ENCODE peak calls at places on chromosomes 4 and X, in ten cellular contexts. O is heart right ventricle; M is NT2/D1; J is transverse colon; L is naive thymus-derived CD4-positive, alpha-beta T cell; F is A673; Q is aorta; G is K562; Z is HCT116; D is cardiac muscle cell. K is an unnamed sample.

GRCh38 chrX:113906168-113906567 is 677.7 kb upstream of the HTR2C start:
- DNase-seq in O (no peak), M (no peak), J (no peak), L (no peak), F (no peak), Q (no peak), G (no peak), Z (no peak), D (peak; percentile 10), K (no peak)

GRCh38 chr4:55947912-55948725 is 626 bp upstream of the CEP135 start:
- DNase-seq in O (no peak), M (no peak), J (no peak), L (no peak), F (peak; percentile 41), Q (no peak), G (peak; percentile 14), Z (peak; percentile 28), D (no peak), K (no peak)

GRCh38 chr4:36326610-36327009 is 45.2 kb downstream of the DTHD1 start:
- DNase-seq in O (no peak), M (no peak), J (no peak), L (no peak), F (no peak), Q (no peak), G (no peak), Z (no peak), D (no peak), K (no peak)

GRCh38 chr4:2866160-2866861 is 22.7 kb downstream of the ADD1 start:
- DNase-seq in O (no peak), M (no peak), J (no peak), L (no peak), F (no peak), Q (no peak), G (no peak), Z (no peak), D (no peak), K (no peak)

GRCh38 chrX:140822861-140823260 is 113.3 kb downstream of the LINC00632 start:
- DNase-seq in O (no peak), M (no peak), J (no peak), L (no peak), F (no peak), Q (no peak), G (no peak), Z (no peak), D (no peak), K (no peak)

GRCh38 chrX:10393899-10394298 is 226.5 kb downstream of the MID1 start:
- DNase-seq in O (no peak), M (no peak), J (no peak), L (no peak), F (peak; percentile 4), Q (no peak), G (no peak), Z (no peak), D (no peak), K (no peak)

GRCh38 chr4:158809611-158810486 is 41.0 kb downstream of the FNIP2 start:
- DNase-seq in O (no peak), M (no peak), J (peak; percentile 43), L (no peak), F (peak; percentile 76), Q (no peak), G (no peak), Z (peak; percentile 6), D (peak; percentile 72), K (no peak)

GRCh38 chrX:154486396-154487207 is at the start of gene UBL4A:
- DNase-seq in O (peak; percentile 65), M (no peak), J (peak; percentile 63), L (peak; percentile 76), F (peak; percentile 49), Q (peak; percentile 89), G (peak; percentile 69), Z (peak; percentile 12), D (peak; percentile 59), K (peak; percentile 57)

GRCh38 chrX:341541-342101 is 23.0 kb upstream of the GTPBP6 start:
- DNase-seq in O (no peak), M (no peak), J (no peak), L (no peak), F (no peak), Q (peak; percentile 61), G (no peak), Z (no peak), D (no peak), K (peak; percentile 5)

GRCh38 chrX:42524374-42524773 is 253.6 kb downstream of the PPP1R2C start:
- DNase-seq in O (no peak), M (no peak), J (no peak), L (no peak), F (no peak), Q (no peak), G (no peak), Z (peak; percentile 3), D (no peak), K (no peak)

GRCh38 chrX:21966866-21967265 is 26.4 kb downstream of the SMS start:
- DNase-seq in O (no peak), M (no peak), J (no peak), L (no peak), F (no peak), Q (no peak), G (no peak), Z (no peak), D (no peak), K (no peak)

GRCh38 chrX:110086162-110086915 is 83.4 kb downstream of the TMEM164 start:
- DNase-seq in O (no peak), M (no peak), J (no peak), L (no peak), F (no peak), Q (no peak), G (no peak), Z (no peak), D (no peak), K (no peak)

GRCh38 chr4:177351611-177352010 is 41.9 kb downstream of the NEIL3 start:
- DNase-seq in O (no peak), M (no peak), J (no peak), L (no peak), F (no peak), Q (no peak), G (no peak), Z (no peak), D (no peak), K (no peak)

GRCh38 chr4:96305030-96305429 is 465.1 kb downstream of the PDHA2 start:
- DNase-seq in O (no peak), M (no peak), J (no peak), L (no peak), F (no peak), Q (no peak), G (no peak), Z (no peak), D (peak; percentile 7), K (peak; percentile 13)

GRCh38 chrX:134868766-134869495 is 121.9 kb upstream of the SMIM10 start:
- DNase-seq in O (no peak), M (no peak), J (no peak), L (no peak), F (peak; percentile 4), Q (no peak), G (no peak), Z (no peak), D (no peak), K (peak; percentile 26)

DNA sequence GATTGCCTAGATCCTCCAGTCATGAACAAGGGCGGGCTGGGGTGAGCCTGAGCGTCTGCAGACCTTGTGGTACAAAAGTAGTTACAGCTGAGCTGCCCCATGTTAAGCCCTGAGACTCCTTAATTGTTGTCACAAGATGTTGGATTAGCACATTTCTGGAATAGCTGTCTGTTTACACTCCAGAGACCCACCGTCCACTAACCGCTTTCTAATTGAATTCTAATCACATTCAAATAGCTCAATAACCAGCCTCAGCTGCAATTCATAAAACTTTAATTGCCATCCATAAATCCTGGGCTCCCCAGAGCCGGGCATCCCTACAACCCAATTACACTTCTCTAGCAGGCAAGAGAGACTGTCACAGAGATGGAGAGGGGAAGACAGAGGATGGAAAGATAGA is 1.6 kb upstream of the GSX2 start:
- DNase-seq in O (no peak), M (no peak), J (no peak), L (no peak), F (no peak), Q (no peak), G (no peak), Z (no peak), D (no peak), K (no peak)
- H3K4me1 ChIP-seq in O (peaks cover 34% of the 10 kb centered on the region), M (peaks cover 2% of the 10 kb centered on the region), J (peaks cover 20% of the 10 kb centered on the region), L (peaks cover 24% of the 10 kb centered on the region), F (no peaks in the 10 kb centered on the region), Q (no peaks in the 10 kb centered on the region), G (no peaks in the 10 kb centered on the region), Z (no peaks in the 10 kb centered on the region), D (peaks cover 6% of the 10 kb centered on the region), K (peaks cover 20% of the 10 kb centered on the region)

GRCh38 chrX:107563851-107564250 is 64.5 kb upstream of the PRPS1 start:
- DNase-seq in O (no peak), M (no peak), J (no peak), L (no peak), F (no peak), Q (no peak), G (no peak), Z (no peak), D (no peak), K (no peak)
- H3K4me1 ChIP-seq in O (no peaks in the 10 kb centered on the region), M (peaks cover 17% of the 10 kb centered on the region), J (no peaks in the 10 kb centered on the region), L (no peaks in the 10 kb centered on the region), F (no peaks in the 10 kb centered on the region), Q (no peaks in the 10 kb centered on the region), G (no peaks in the 10 kb centered on the region), Z (peaks cover 7% of the 10 kb centered on the region), D (peaks cover 3% of the 10 kb centered on the region), K (no peaks in the 10 kb centered on the region)

GRCh38 chr4:183110244-183110643 is 11.2 kb downstream of the WWC2 start:
- DNase-seq in O (no peak), M (no peak), J (no peak), L (no peak), F (no peak), Q (no peak), G (no peak), Z (no peak), D (no peak), K (no peak)

GRCh38 chr4:183107891-183108459 is 8.9 kb downstream of the WWC2 start:
- DNase-seq in O (no peak), M (no peak), J (no peak), L (no peak), F (no peak), Q (no peak), G (no peak), Z (no peak), D (no peak), K (no peak)

GRCh38 chr4:183106839-183107238 is 7.8 kb downstream of the WWC2 start:
- DNase-seq in O (no peak), M (no peak), J (no peak), L (no peak), F (no peak), Q (no peak), G (no peak), Z (no peak), D (no peak), K (no peak)

GRCh38 chr4:183111452-183111885 is 12.4 kb downstream of the WWC2 start:
- DNase-seq in O (no peak), M (no peak), J (no peak), L (no peak), F (no peak), Q (no peak), G (no peak), Z (no peak), D (no peak), K (no peak)
- H3K4me1 ChIP-seq in O (peaks cover 19% of the 10 kb centered on the region), M (no peaks in the 10 kb centered on the region), J (no peaks in the 10 kb centered on the region), L (no peaks in the 10 kb centered on the region), F (peaks cover 9% of the 10 kb centered on the region), Q (no peaks in the 10 kb centered on the region), G (peaks cover 3% of the 10 kb centered on the region), Z (peaks cover 8% of the 10 kb centered on the region), D (no peaks in the 10 kb centered on the region), K (no peaks in the 10 kb centered on the region)

DNA sequence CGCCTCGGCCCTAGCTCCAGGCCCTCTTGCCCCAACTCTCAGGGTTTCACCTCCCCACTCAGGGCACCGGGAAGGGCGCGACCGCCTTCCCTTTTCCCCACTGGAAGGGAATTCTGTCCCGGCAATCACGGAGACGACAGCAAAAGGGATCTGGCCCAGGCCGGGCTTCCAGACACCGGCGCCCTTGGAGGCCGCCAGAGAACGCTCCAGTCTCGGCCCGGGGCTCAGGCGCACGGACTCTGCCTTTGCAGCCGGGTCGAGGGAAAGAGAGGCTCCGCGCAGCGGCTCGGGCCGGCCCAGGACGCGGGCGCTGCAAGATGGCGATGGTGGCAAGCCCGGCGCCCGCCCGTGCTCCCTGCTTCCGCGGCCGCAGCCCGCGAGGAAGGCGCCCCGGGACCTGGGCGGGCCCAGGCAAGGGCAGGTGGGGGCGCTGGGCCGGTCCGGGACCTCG is 1.1 kb downstream of the CTBP1 start:
- DNase-seq in O (no peak), M (no peak), J (no peak), L (no peak), F (no peak), Q (no peak), G (no peak), Z (no peak), D (peak; percentile 62), K (no peak)
- H3K4me1 ChIP-seq in O (peaks cover 68% of the 10 kb centered on the region), M (peaks cover 23% of the 10 kb centered on the region), J (peaks cover 61% of the 10 kb centered on the region), L (peaks cover 64% of the 10 kb centered on the region), F (peaks cover 8% of the 10 kb centered on the region), Q (peaks cover 3% of the 10 kb centered on the region), G (peaks cover 79% of the 10 kb centered on the region), Z (peaks cover 23% of the 10 kb centered on the region), D (peaks cover 14% of the 10 kb centered on the region), K (peaks cover 26% of the 10 kb centered on the region)